ENCODE peak calls at places on chromosomes 7 and 10, in six cellular contexts. A, S, G, B, K and F are unnamed samples.

GRCh38 chr10:64116731-64117130 is 595.5 kb downstream of the REEP3 start:
- DNase-seq in A (no peak), S (no peak), G (no peak), B (no peak), K (no peak), F (no peak)

GRCh38 chr10:111705026-111705425 is 478.5 kb downstream of the GPAM start:
- DNase-seq in A (no peak), S (no peak), G (no peak), B (no peak), K (no peak), F (no peak)

GRCh38 chr7:42253316-42253715 is 16.3 kb upstream of the GLI3 start:
- DNase-seq in A (no peak), S (no peak), G (no peak), B (no peak), K (no peak), F (no peak)

GRCh38 chr7:159061209-159061608 is 83.5 kb downstream of the VIPR2 start:
- DNase-seq in A (no peak), S (no peak), G (no peak), B (no peak), K (no peak), F (no peak)

GRCh38 chr10:102691701-102692100 is 22.5 kb downstream of the ARL3 start:
- DNase-seq in A (no peak), S (no peak), G (no peak), B (no peak), K (no peak), F (no peak)

GRCh38 chr10:6988654-6989053 is 408.6 kb upstream of the PRKCQ start:
- DNase-seq in A (no peak), S (no peak), G (no peak), B (no peak), K (no peak), F (no peak)

GRCh38 chr7:123749537-123749857 is 694 bp upstream of the WASL start:
- DNase-seq in A (no peak), S (no peak), G (no peak), B (no peak), K (peak; percentile 32), F (peak; percentile 23)

GRCh38 chr7:143263266-143264195 is at the start of gene GSTK1:
- DNase-seq in A (no peak), S (peak; percentile 17), G (peak; percentile 94), B (peak; percentile 79), K (peak; percentile 65), F (no peak)

GRCh38 chr10:16779375-16779774 is 37.8 kb downstream of the RSU1 start:
- DNase-seq in A (no peak), S (no peak), G (no peak), B (no peak), K (no peak), F (no peak)

GRCh38 chr7:16791071-16791470 is 13.7 kb downstream of the AGR2 start:
- DNase-seq in A (no peak), S (no peak), G (no peak), B (no peak), K (no peak), F (no peak)

GRCh38 chr7:15607541-15608210 is 45.9 kb upstream of the AGMO start:
- DNase-seq in A (no peak), S (no peak), G (no peak), B (no peak), K (no peak), F (no peak)

GRCh38 chr10:60203993-60204618 is 185.6 kb downstream of the ANK3 start:
- DNase-seq in A (no peak), S (no peak), G (no peak), B (no peak), K (no peak), F (no peak)

GRCh38 chr10:72152286-72152685 is 63.5 kb upstream of the ANAPC16 start:
- DNase-seq in A (no peak), S (no peak), G (no peak), B (no peak), K (no peak), F (no peak)

GRCh38 chr10:130218181-130218641 is 82.0 kb downstream of the GLRX3 start:
- DNase-seq in A (no peak), S (no peak), G (peak; percentile 49), B (no peak), K (no peak), F (no peak)

GRCh38 chr7:158001621-158002320 is 585.9 kb downstream of the PTPRN2 start:
- DNase-seq in A (no peak), S (no peak), G (no peak), B (no peak), K (no peak), F (no peak)

GRCh38 chr7:72080865-72081264 is 331.3 kb downstream of the CALN1 start:
- DNase-seq in A (no peak), S (no peak), G (no peak), B (no peak), K (no peak), F (no peak)

DNA sequence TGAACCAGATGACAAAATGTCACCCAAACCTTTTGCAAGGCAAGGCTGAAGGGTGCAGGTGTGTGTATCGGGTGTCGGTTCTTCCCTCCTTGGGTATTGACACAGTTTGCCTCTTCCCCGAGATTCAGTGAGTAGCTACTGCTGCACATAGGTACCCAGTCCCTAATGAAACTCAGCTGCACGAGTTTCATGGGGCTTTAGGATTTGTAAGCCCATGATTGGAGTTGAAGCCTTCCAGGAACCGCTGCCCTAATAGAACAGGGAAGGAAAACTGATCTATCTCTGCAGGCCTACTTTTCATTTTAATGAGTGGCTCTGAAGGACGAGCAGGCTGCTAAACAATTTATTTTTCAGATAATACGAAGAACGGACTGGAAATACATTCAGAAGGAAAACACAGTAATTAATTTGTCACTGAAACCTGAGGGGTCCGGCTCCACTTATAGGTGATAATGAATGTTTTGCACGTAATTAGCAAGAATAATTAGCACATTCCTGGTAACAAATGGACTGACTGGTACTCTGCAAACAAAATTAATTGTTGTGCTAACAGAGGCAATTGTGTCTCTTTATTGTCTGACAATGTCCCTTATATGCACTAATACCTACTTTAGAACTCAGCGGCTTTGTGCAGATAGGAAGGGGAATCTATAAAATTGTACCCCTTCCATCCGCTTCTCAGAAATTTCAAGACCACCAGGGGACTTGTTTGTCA is 49.6 kb upstream of the FZD8 start:
- DNase-seq in A (no peak), S (no peak), G (no peak), B (no peak), K (no peak), F (no peak)
- H3K4me3 ChIP-seq in A (no peak overlapping the region), S (no peak overlapping the region), G (no peak overlapping the region), B (no peak overlapping the region), K (no peak overlapping the region), F (no peak overlapping the region)

GRCh38 chr7:25949672-25950487 is 202.1 kb upstream of the NFE2L3 start:
- DNase-seq in A (no peak), S (no peak), G (peak; percentile 70), B (peak; percentile 45), K (no peak), F (no peak)
- TF ChIP-seq CTCF in A (peak; percentile 6), S (no peak), G (no peak), B (peak; percentile 40), K (no peak), F (no peak)

GRCh38 chr10:14010083-14010551 is 320.6 kb downstream of the FRMD4A start:
- DNase-seq in A (no peak), S (no peak), G (no peak), B (no peak), K (no peak), F (no peak)

GRCh38 chr10:14008648-14009072 is 322.1 kb downstream of the FRMD4A start:
- DNase-seq in A (no peak), S (no peak), G (no peak), B (no peak), K (no peak), F (no peak)

GRCh38 chr10:14014423-14014822 is 316.3 kb downstream of the FRMD4A start:
- DNase-seq in A (no peak), S (no peak), G (no peak), B (no peak), K (no peak), F (no peak)

GRCh38 chr10:14010827-14011574 is 319.7 kb downstream of the FRMD4A start:
- DNase-seq in A (no peak), S (no peak), G (no peak), B (no peak), K (no peak), F (no peak)

DNA sequence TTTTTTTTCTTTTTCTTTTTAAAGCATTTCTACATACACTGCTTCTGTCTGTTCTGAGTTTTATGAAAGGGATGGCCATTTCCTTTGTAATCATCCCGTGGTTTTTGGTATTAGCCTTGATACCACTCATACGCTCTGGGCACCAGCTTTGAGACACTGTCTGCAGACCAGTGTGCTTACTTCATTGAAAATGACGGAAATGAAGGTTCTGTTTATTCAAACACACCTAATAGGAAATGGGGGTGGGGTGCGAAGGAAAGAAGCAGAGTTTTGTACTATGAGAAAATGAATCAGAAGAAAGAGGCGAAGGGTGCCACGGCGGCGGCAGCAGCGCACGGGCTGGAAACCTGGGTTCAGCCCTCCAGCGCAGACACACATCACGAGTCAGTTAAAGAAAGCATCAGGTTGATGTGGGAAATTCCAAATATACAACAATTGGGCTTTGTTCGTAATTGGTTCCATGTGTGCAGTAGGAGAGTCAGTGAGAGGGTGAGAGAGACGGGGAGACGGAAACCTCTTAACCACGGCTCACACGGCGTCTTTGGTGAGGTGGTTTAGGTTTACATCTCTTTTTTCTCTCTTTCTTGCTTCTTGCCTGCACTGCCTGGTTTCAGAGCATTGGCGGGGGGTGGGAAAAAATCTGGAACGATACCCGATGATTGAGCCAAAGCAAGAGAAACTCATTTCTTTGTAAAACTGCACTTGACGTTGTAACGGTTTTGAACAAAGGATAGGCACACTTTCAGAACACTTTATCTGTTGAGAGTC is 321.2 kb downstream of the FRMD4A start:
- DNase-seq in A (no peak), S (no peak), G (no peak), B (no peak), K (no peak), F (no peak)
- H3K4me3 ChIP-seq in A (no peak overlapping the region), S (peak overlapping the region; percentile 36), G (peak overlapping the region; percentile 21), B (no peak overlapping the region), K (peak overlapping the region; percentile 33), F (peak overlapping the region; percentile 22)

DNA sequence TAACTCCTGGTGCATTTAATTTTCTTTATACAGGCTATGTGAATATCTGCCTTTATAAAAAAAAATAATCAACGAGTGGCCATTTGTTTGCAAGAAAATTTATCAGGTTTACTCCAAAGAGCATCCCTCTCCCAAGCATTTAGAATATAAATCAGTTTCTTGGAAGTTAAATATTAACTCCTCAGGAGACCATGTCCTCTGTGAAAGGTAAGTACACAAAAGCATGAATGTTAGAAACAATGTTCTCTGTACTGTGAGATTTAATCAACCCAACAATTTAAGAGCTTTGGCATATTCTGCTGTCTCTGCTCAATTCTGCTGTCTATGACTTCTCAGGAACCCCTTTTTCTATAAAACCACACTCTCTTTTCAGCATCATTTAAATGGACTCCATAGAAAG is 119.3 kb upstream of the LAMB4 start:
- DNase-seq in A (no peak), S (no peak), G (no peak), B (no peak), K (no peak), F (no peak)
- TF ChIP-seq CTCF in A (no peak), S (no peak), G (no peak), B (no peak), K (no peak), F (no peak)

DNA sequence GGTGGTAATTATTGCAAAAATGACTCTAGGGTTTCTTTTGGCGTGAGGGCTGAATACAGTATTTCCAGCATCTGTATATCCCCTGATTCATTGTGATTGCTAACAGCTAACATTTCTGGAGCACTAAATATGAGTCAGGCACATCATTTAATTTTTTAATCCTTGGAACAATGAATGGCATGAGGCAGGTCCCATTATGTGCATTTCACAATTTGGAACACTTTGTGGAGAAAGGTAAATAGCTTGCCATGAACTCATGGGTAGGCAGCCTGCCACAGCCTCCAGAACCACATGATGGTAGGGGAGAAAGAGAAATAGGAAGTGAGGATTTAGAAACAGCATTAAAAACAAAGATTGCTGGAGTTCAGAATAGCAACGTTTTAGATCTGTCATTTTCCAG is 1.7 kb downstream of the NPTX2 start:
- DNase-seq in A (no peak), S (no peak), G (no peak), B (no peak), K (no peak), F (no peak)
- H3K4me3 ChIP-seq in A (no peak overlapping the region), S (no peak overlapping the region), G (no peak overlapping the region), B (no peak overlapping the region), K (no peak overlapping the region), F (no peak overlapping the region)